ENCODE peak calls at places on chromosomes 7 and 10, in five cellular contexts. X is HepG2, C is SK-N-SH, I is HCT116, K is K562. A is an unnamed sample.

GRCh38 chr10:44056947-44057811 is 327.7 kb downstream of the CXCL12 start:
- DNase-seq in C (no peak), I (no peak), K (no peak), X (no peak), A (peak)

GRCh38 chr10:78502208-78502943 is 468.7 kb downstream of the RPS24 start:
- DNase-seq in I (no peak), X (peak), K (no peak), C (no peak), A (no peak)

GRCh38 chr10:117140525-117140902 is 2.4 kb upstream of the VAX1 start:
- DNase-seq in C (no peak), X (no peak), I (no peak), K (no peak), A (no peak)

GRCh38 chr10:119250641-119251314 is 43.4 kb downstream of the GRK5 start:
- DNase-seq in C (no peak), K (peak), I (no peak), X (no peak), A (no peak)

GRCh38 chr10:3954615-3955014 is 169.6 kb upstream of the KLF6 start:
- DNase-seq in C (no peak), K (no peak), X (no peak), I (no peak), A (no peak)

GRCh38 chr10:109726473-109726872 is 196.8 kb downstream of the XPNPEP1 start:
- DNase-seq in K (no peak), C (peak), I (no peak), X (no peak), A (no peak)

GRCh38 chr10:129755075-129756020 is 208.7 kb downstream of the EBF3 start:
- DNase-seq in X (no peak), K (no peak), C (no peak), I (no peak), A (no peak)

GRCh38 chr10:133039107-133039822 is 48.5 kb upstream of the ADGRA1 start:
- DNase-seq in K (no peak), C (peak), X (no peak), I (no peak), A (no peak)

GRCh38 chr10:31896972-31897384 is 31.7 kb downstream of the ARHGAP12 start:
- DNase-seq in X (no peak), I (peak), K (no peak), C (no peak), A (no peak)

GRCh38 chr10:17923728-17924127 is 28.0 kb upstream of the SLC39A12 start:
- DNase-seq in X (no peak), I (no peak), C (no peak), K (no peak), A (peak)

GRCh38 chr10:5958077-5958476 is 19.3 kb downstream of the IL15RA start:
- DNase-seq in K (no peak), X (no peak), C (no peak), I (no peak), A (no peak)

GRCh38 chr10:2963889-2964631 is 103.3 kb upstream of the PFKP start:
- DNase-seq in X (no peak), K (no peak), I (no peak), C (no peak), A (no peak)

GRCh38 chr7:120997902-120998301 is 9.4 kb downstream of the CPED1 start:
- DNase-seq in I (no peak), X (no peak), K (no peak), C (no peak), A (no peak)

GRCh38 chr10:124011464-124011863 is 81.9 kb downstream of the CHST15 start:
- DNase-seq in I (no peak), K (no peak), X (no peak), C (no peak), A (no peak)

GRCh38 chr7:157483515-157483914 is 146.7 kb downstream of the DNAJB6 start:
- DNase-seq in I (no peak), C (no peak), X (no peak), K (no peak), A (no peak)

GRCh38 chr10:61846370-61847031 is 55.0 kb upstream of the ARID5B start:
- DNase-seq in I (no peak), X (no peak), C (no peak), K (no peak), A (no peak)

GRCh38 chr7:80960228-80960627 is 41.4 kb upstream of the SEMA3C start:
- DNase-seq in C (no peak), I (no peak), X (no peak), K (no peak), A (no peak)

GRCh38 chr7:112985377-112985987 is 101.1 kb downstream of the GPR85 start:
- DNase-seq in C (no peak), I (no peak), X (no peak), K (no peak), A (no peak)

GRCh38 chr7:159027803-159028455 is 116.7 kb downstream of the VIPR2 start:
- DNase-seq in X (peak), I (no peak), K (no peak), C (no peak), A (peak)

GRCh38 chr7:158649279-158649678 is 55.3 kb downstream of the NCAPG2 start:
- DNase-seq in K (peak), C (peak), I (no peak), X (peak), A (no peak)

GRCh38 chr10:78902815-78903214 is 166.0 kb upstream of the ZMIZ1 start:
- DNase-seq in K (no peak), X (no peak), C (no peak), I (no peak), A (no peak)

GRCh38 chr7:46908770-46909169 is 673.1 kb downstream of the TNS3 start:
- DNase-seq in C (no peak), I (no peak), X (no peak), K (no peak), A (no peak)
- TF ChIP-seq JUND in C (peak), I (no peak), X (no peak), K (no peak), A (no peak)

GRCh38 chr10:26380815-26381214 is 57.3 kb upstream of the APBB1IP start:
- DNase-seq in K (peak), I (no peak), X (no peak), C (no peak), A (no peak)
- TF ChIP-seq JUND in K (no peak), I (no peak), X (no peak), C (no peak), A (no peak)

DNA sequence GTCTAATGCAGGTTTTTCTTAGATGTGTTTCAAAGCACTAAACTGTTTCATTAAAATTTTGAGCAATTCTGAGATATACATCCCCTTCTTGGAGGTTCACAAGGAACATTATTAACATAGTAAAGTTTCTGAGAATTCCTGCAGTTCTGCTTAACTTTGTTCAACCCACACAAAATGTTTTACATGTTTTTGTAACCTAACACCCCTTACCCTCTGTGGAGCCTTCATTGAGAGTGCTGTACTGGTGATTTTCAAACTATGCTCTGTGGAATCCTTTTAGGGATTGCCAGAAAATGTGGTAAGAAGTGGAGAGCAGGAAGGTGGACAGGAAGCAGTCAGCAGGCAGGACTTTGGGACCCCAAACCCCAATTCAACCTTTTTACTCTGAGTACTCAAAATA is 53.6 kb upstream of the ABCB5 start:
- DNase-seq in X (no peak), K (no peak), I (no peak), C (no peak), A (no peak)
- TF ChIP-seq JUND in X (no peak), K (no peak), I (no peak), C (no peak), A (no peak)

GRCh38 chr7:1691096-1691495 is 21.0 kb downstream of the ELFN1 start:
- DNase-seq in K (no peak), I (no peak), C (peak), X (no peak), A (no peak)
- TF ChIP-seq JUND in K (no peak), I (no peak), C (no peak), X (no peak), A (no peak)

GRCh38 chr7:633381-634018 is 93.0 kb upstream of the DNAAF5 start:
- DNase-seq in K (no peak), I (no peak), C (no peak), X (no peak), A (no peak)
- TF ChIP-seq JUND in K (no peak), I (no peak), C (no peak), X (no peak), A (no peak)

GRCh38 chr7:136741941-136742340 is 126.5 kb upstream of the CHRM2 start:
- DNase-seq in I (no peak), C (no peak), K (no peak), X (no peak), A (no peak)
- TF ChIP-seq JUND in I (no peak), C (no peak), K (no peak), X (no peak), A (no peak)

GRCh38 chr10:52226448-52226847 is 87.6 kb upstream of the DKK1 start:
- DNase-seq in K (no peak), X (no peak), I (no peak), C (no peak), A (no peak)
- TF ChIP-seq JUND in K (no peak), X (no peak), I (no peak), C (peak), A (no peak)

GRCh38 chr7:43240565-43240964 is 128.1 kb downstream of the HECW1 start:
- DNase-seq in I (no peak), C (no peak), X (no peak), K (no peak), A (no peak)
- TF ChIP-seq JUND in I (no peak), C (no peak), X (no peak), K (no peak), A (no peak)

A was measured in T47D.